ENCODE peak calls at places on chromosomes 12 and 14, in six cellular contexts. K is foreskin fibroblast, D is astrocyte of the cerebellum, O is mesendoderm, L is AG10803, Q is fibroblast of pulmonary artery. J is an unnamed sample.

GRCh38 chr14:63290741-63291286 is 27.9 kb downstream of the GPHB5 start:
- DNase-seq in K (peak), D (no peak), O (no peak), L (peak), Q (peak), J (no peak)

GRCh38 chr12:12791756-12792346 is 6.4 kb downstream of the APOLD1 start:
- DNase-seq in K (peak), D (peak), O (no peak), L (peak), Q (no peak), J (no peak)

GRCh38 chr14:23865502-23865901 is 88.1 kb upstream of the DHRS4 start:
- DNase-seq in K (no peak), D (no peak), O (no peak), L (no peak), Q (no peak), J (no peak)

GRCh38 chr14:84181072-84181471 is 1348.9 kb upstream of the FLRT2 start:
- DNase-seq in K (no peak), D (no peak), O (no peak), L (no peak), Q (no peak), J (no peak)

GRCh38 chr12:27478949-27479348 is 32.4 kb downstream of the SMCO2 start:
- DNase-seq in K (no peak), D (no peak), O (no peak), L (no peak), Q (no peak), J (no peak)

GRCh38 chr14:100896369-100897060 is 7.0 kb downstream of the RTL1 start:
- DNase-seq in K (no peak), D (no peak), O (no peak), L (no peak), Q (no peak), J (no peak)

GRCh38 chr14:102893452-102893851 is 29.0 kb upstream of the AMN start:
- DNase-seq in K (peak), D (peak), O (no peak), L (peak), Q (peak), J (no peak)

GRCh38 chr12:94184995-94185711 is 36.8 kb downstream of the PLXNC1 start:
- DNase-seq in K (no peak), D (no peak), O (no peak), L (no peak), Q (no peak), J (no peak)

GRCh38 chr12:102059343-102059742 is 2.4 kb downstream of the WASHC3 start:
- DNase-seq in K (no peak), D (no peak), O (no peak), L (no peak), Q (no peak), J (no peak)

GRCh38 chr14:53570411-53571387 is 385.9 kb downstream of the BMP4 start:
- DNase-seq in K (no peak), D (no peak), O (no peak), L (no peak), Q (no peak), J (peak)

GRCh38 chr14:38208825-38209562 is 1.3 kb downstream of the SSTR1 start:
- DNase-seq in K (peak), D (no peak), O (no peak), L (peak), Q (peak), J (no peak)

GRCh38 chr12:45543887-45544286 is 185.6 kb upstream of the ARID2 start:
- DNase-seq in K (peak), D (peak), O (peak), L (peak), Q (peak), J (peak)

GRCh38 chr12:130846386-130846785 is 7.3 kb upstream of the STX2 start:
- DNase-seq in K (peak), D (no peak), O (no peak), L (peak), Q (no peak), J (no peak)

GRCh38 chr12:30484658-30485057 is 211.0 kb downstream of the IPO8 start:
- DNase-seq in K (peak), D (no peak), O (no peak), L (no peak), Q (no peak), J (no peak)

GRCh38 chr12:59763835-59764234 is 168.0 kb downstream of the SLC16A7 start:
- DNase-seq in K (no peak), D (no peak), O (no peak), L (no peak), Q (no peak), J (no peak)

GRCh38 chr12:51951843-51952722 is 584 bp downstream of the ACVR1B start:
- DNase-seq in K (peak), D (no peak), O (peak), L (no peak), Q (no peak), J (no peak)

GRCh38 chr12:3236345-3237153 is 159.4 kb downstream of the TSPAN9 start:
- DNase-seq in K (peak), D (no peak), O (peak), L (no peak), Q (peak), J (no peak)

GRCh38 chr12:94689002-94689645 is 38.8 kb upstream of the TMCC3 start:
- DNase-seq in K (peak), D (no peak), O (no peak), L (peak), Q (peak), J (no peak)

GRCh38 chr14:69685217-69685616 is 73.8 kb downstream of the SUSD6 start:
- DNase-seq in K (peak), D (no peak), O (no peak), L (no peak), Q (no peak), J (no peak)

GRCh38 chr14:96594961-96595360 is 92.8 kb downstream of the PAPOLA start:
- DNase-seq in K (no peak), D (no peak), O (no peak), L (no peak), Q (no peak), J (no peak)

GRCh38 chr12:1108276-1108675 is 117.3 kb downstream of the ERC1 start:
- DNase-seq in K (no peak), D (no peak), O (no peak), L (no peak), Q (no peak), J (peak)

GRCh38 chr12:49973361-49973830 is 649 bp downstream of the AQP6 start:
- DNase-seq in K (no peak), D (no peak), O (no peak), L (no peak), Q (no peak), J (no peak)

GRCh38 chr12:95820096-95820703 is 29.6 kb upstream of the NTN4 start:
- DNase-seq in K (peak), D (no peak), O (peak), L (peak), Q (peak), J (no peak)

GRCh38 chr14:79570648-79571047 is 640.7 kb downstream of the DIO2 start:
- DNase-seq in K (no peak), D (no peak), O (no peak), L (no peak), Q (no peak), J (no peak)

GRCh38 chr12:63921157-63921556 is 76.7 kb downstream of the SRGAP1 start:
- DNase-seq in K (no peak), D (no peak), O (no peak), L (no peak), Q (no peak), J (no peak)

GRCh38 chr12:54182086-54182485 is 6.7 kb downstream of the SMUG1 start:
- DNase-seq in K (no peak), D (no peak), O (no peak), L (no peak), Q (no peak), J (no peak)

GRCh38 chr12:47808574-47809380 is 10.9 kb downstream of the HDAC7 start:
- DNase-seq in K (peak), D (no peak), O (peak), L (no peak), Q (no peak), J (no peak)

GRCh38 chr12:95838125-95838524 is 20.6 kb upstream of the SNRPF start:
- DNase-seq in K (peak), D (peak), O (no peak), L (peak), Q (no peak), J (no peak)

GRCh38 chr12:66013224-66013623 is 117.3 kb downstream of the LLPH start:
- DNase-seq in K (no peak), D (no peak), O (peak), L (no peak), Q (no peak), J (no peak)

GRCh38 chr14:21059842-21060589 is 2.4 kb downstream of the RNASE8 start:
- DNase-seq in K (peak), D (no peak), O (no peak), L (peak), Q (no peak), J (no peak)

GRCh38 chr14:21060590-21061346 is 3.1 kb downstream of the RNASE8 start:
- DNase-seq in K (no peak), D (no peak), O (no peak), L (no peak), Q (no peak), J (no peak)

GRCh38 chr14:21058903-21059302 is 1.3 kb downstream of the RNASE8 start:
- DNase-seq in K (no peak), D (no peak), O (no peak), L (no peak), Q (no peak), J (no peak)

GRCh38 chr14:21063479-21063878 is 5.9 kb downstream of the RNASE8 start:
- DNase-seq in K (peak), D (peak), O (peak), L (peak), Q (peak), J (no peak)

DNA sequence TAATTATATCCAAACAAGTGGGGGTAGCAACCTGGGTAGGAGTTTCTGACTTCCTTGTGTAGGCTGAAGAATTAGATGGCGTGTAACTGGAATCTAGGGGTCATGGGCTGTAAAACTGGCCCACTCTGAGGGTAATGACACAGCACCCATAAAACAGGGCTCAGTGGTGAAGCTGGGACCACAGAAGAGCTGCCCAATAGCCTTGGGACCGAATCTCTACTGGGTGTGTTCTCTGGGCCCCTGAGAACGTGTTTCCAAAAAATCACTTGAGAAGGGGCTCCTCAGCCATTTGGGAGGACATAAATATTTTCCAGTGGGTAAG is 3.7 kb downstream of the RNASE8 start:
- DNase-seq in K (no peak), D (no peak), O (no peak), L (no peak), Q (no peak), J (no peak)
- H3K4me3 ChIP-seq in K (no peak), D (no peak), O (no peak), L (no peak), Q (no peak), J (no peak)

GRCh38 chr12:107844312-107844921 is 69.9 kb downstream of the ASCL4 start:
- DNase-seq in K (peak), D (no peak), O (peak), L (no peak), Q (peak), J (no peak)
- H3K4me3 ChIP-seq in K (peak), D (peak), O (no peak), L (peak), Q (no peak), J (no peak)

GRCh38 chr12:56632701-56633464 is 2.8 kb upstream of the BAZ2A start:
- DNase-seq in K (peak), D (no peak), O (no peak), L (no peak), Q (no peak), J (no peak)
- H3K4me3 ChIP-seq in K (peak), D (peak), O (no peak), L (peak), Q (peak), J (peak)

GRCh38 chr12:132689227-132689626 is 1.8 kb downstream of the PXMP2 start:
- DNase-seq in K (no peak), D (no peak), O (no peak), L (no peak), Q (no peak), J (no peak)
- H3K4me3 ChIP-seq in K (no peak), D (no peak), O (no peak), L (no peak), Q (no peak), J (no peak)

DNA sequence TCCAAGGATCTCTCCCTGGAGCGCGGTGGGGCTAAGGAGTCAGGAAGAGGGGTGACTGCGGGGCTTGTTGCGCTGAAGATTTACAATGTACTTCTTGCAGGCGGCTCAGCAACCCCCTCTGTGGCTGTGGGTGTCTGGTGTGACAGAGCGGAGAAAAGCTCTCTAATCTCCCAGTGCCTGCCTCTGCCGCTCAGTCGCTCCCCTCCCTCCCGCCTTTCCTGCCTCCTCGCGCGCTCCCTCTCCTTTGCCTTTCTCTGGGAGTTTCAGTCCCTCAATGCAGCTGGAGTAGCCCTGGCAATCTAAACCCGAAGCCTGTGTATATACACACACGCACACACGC is 799 bp upstream of the TRHDE start:
- DNase-seq in K (peak), D (peak), O (no peak), L (no peak), Q (no peak), J (no peak)
- H3K4me3 ChIP-seq in K (peak), D (peak), O (peak), L (peak), Q (peak), J (no peak)

DNA sequence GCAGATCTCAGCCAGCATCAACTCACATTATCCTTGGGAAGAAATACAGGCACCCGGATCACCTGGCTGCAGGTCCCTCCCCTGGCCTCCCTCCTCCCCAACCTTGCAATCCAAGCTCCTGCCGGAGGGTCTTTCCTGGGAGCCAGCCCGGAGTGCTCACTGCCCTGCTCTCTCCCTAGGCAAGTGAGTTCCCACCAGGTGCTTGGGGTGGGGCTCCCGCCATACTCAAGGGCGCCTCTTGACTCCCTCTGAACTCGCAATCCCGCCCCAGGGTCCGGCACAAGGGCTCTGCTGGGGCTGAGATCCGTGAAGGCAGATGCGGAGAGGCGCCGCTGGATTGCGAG is 1.2 kb upstream of the CEP170B start:
- DNase-seq in K (no peak), D (no peak), O (peak), L (no peak), Q (no peak), J (no peak)
- H3K4me3 ChIP-seq in K (no peak), D (no peak), O (peak), L (no peak), Q (no peak), J (no peak)

DNA sequence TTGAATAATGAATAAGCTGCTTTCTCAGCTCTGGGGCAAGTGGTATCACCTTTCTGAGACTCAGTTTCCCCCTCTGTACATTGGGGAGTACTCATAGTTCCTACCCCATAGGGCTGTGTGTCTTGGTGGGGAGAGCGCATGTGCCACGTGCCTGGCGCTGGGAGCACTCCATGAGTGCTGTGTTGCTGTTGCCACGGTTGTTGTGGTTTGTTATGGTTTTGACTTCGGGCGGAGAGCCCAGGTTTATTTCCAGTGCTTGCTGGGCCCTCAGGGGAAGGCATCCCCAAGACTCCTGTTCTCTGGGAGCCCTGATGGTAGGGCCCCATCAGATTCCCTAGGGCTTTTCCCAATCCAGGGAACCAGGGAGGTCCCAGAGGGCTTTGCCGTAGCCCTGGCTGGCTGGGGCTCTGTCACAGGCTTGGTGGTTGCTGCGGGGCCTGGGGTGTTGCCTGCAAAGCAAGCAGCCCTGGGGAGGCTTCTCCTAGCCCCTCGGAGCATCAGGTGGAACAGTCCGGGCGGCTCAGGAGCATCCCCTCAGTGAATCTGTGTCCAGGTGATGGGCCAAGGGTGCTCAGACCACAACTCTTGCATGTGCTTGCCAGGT is 18.6 kb downstream of the SH2B3 start:
- DNase-seq in K (no peak), D (peak), O (no peak), L (no peak), Q (no peak), J (no peak)
- H3K4me3 ChIP-seq in K (no peak), D (no peak), O (no peak), L (no peak), Q (no peak), J (no peak)

J was measured in GM12864.